ENCODE peak calls at places on chromosomes 12 and 14, in four cellular contexts. J is WERI-Rb-1, R is colonic mucosa, V is ovary. M is an unnamed sample.

GRCh38 chr12:89230376-89231101 is 121.8 kb downstream of the DUSP6 start:
- DNase-seq in V (no peak), R (no peak), J (no peak), M (no peak)

GRCh38 chr14:102870994-102871831 is 51.2 kb upstream of the AMN start:
- DNase-seq in J (no peak), V (no peak), R (no peak), M (no peak)

GRCh38 chr14:69270795-69271708 is 11.1 kb downstream of the GALNT16 start:
- DNase-seq in R (no peak), V (no peak), J (no peak), M (no peak)

GRCh38 chr14:96156804-96157760 is 47.6 kb upstream of the BDKRB2 start:
- DNase-seq in J (peak), R (peak), V (no peak), M (no peak)

GRCh38 chr12:124847675-124848074 is 16.0 kb downstream of the SCARB1 start:
- DNase-seq in J (no peak), V (no peak), R (no peak), M (no peak)

GRCh38 chr14:55926007-55926406 is 192.2 kb upstream of the PELI2 start:
- DNase-seq in R (peak), V (no peak), J (no peak), M (no peak)

GRCh38 chr14:92607702-92608429 is 94.3 kb downstream of the RIN3 start:
- DNase-seq in V (no peak), J (no peak), R (no peak), M (no peak)

GRCh38 chr14:77590845-77591506 is 25.5 kb downstream of the SPTLC2 start:
- DNase-seq in V (no peak), R (peak), J (no peak), M (no peak)

GRCh38 chr12:121814429-121815119 is 10.8 kb downstream of the SETD1B start:
- DNase-seq in V (no peak), R (no peak), J (no peak), M (no peak)

GRCh38 chr14:102811254-102811963 is 34.2 kb downstream of the TRAF3 start:
- DNase-seq in R (no peak), J (no peak), V (no peak), M (no peak)

GRCh38 chr14:62673014-62673727 is 372.1 kb downstream of the KCNH5 start:
- DNase-seq in R (no peak), V (no peak), J (no peak), M (no peak)

GRCh38 chr14:67487937-67488893 is at the start of gene TMEM229B:
- DNase-seq in V (no peak), J (no peak), R (peak), M (no peak)

GRCh38 chr14:24876009-24876690 is 173.8 kb downstream of the STXBP6 start:
- DNase-seq in R (no peak), V (no peak), J (no peak), M (no peak)

GRCh38 chr14:77106666-77107065 is 8.6 kb downstream of the CIPC start:
- DNase-seq in R (no peak), J (peak), V (no peak), M (no peak)

GRCh38 chr14:55355922-55356321 is 55.7 kb downstream of the ATG14 start:
- DNase-seq in V (no peak), J (no peak), R (no peak), M (no peak)

GRCh38 chr14:84409435-84409834 is 1120.5 kb upstream of the FLRT2 start:
- DNase-seq in J (no peak), R (no peak), V (no peak), M (no peak)

GRCh38 chr14:31261859-31262739 is 54.5 kb upstream of the HECTD1 start:
- DNase-seq in R (no peak), V (peak), J (no peak), M (no peak)

GRCh38 chr12:132716356-132716755 is 5.7 kb downstream of the PGAM5 start:
- DNase-seq in J (no peak), V (no peak), R (no peak), M (no peak)

GRCh38 chr12:124677552-124678356 is 110.3 kb upstream of the NCOR2 start:
- DNase-seq in V (peak), J (peak), R (no peak), M (no peak)

GRCh38 chr14:104373855-104374717 is 205.5 kb upstream of the C14orf180 start:
- DNase-seq in R (no peak), V (no peak), J (no peak), M (no peak)

GRCh38 chr14:103931422-103931821 is 3.2 kb downstream of the TDRD9 start:
- DNase-seq in V (no peak), R (no peak), J (no peak), M (no peak)

GRCh38 chr12:2797721-2798418 is 3.1 kb downstream of the FKBP4 start:
- DNase-seq in J (no peak), V (peak), R (no peak), M (no peak)

GRCh38 chr12:2794261-2794735 is 472 bp upstream of the FKBP4 start:
- DNase-seq in R (peak), V (no peak), J (no peak), M (no peak)

GRCh38 chr12:2794736-2795289 is at the start of gene FKBP4:
- DNase-seq in J (peak), V (peak), R (peak), M (peak)

GRCh38 chr12:2795291-2796186 is 769 bp downstream of the FKBP4 start:
- DNase-seq in R (peak), J (peak), V (peak), M (no peak)

GRCh38 chr12:2796187-2796663 is 1.5 kb downstream of the FKBP4 start:
- DNase-seq in V (no peak), R (peak), J (no peak), M (no peak)
- TF ChIP-seq CTCF in V (no peak), R (no peak), J (no peak), M (no peak)

GRCh38 chr14:99529899-99530298 is 48.7 kb downstream of the CCNK start:
- DNase-seq in R (no peak), V (no peak), J (no peak), M (no peak)
- TF ChIP-seq CTCF in R (no peak), V (no peak), J (peak), M (no peak)

DNA sequence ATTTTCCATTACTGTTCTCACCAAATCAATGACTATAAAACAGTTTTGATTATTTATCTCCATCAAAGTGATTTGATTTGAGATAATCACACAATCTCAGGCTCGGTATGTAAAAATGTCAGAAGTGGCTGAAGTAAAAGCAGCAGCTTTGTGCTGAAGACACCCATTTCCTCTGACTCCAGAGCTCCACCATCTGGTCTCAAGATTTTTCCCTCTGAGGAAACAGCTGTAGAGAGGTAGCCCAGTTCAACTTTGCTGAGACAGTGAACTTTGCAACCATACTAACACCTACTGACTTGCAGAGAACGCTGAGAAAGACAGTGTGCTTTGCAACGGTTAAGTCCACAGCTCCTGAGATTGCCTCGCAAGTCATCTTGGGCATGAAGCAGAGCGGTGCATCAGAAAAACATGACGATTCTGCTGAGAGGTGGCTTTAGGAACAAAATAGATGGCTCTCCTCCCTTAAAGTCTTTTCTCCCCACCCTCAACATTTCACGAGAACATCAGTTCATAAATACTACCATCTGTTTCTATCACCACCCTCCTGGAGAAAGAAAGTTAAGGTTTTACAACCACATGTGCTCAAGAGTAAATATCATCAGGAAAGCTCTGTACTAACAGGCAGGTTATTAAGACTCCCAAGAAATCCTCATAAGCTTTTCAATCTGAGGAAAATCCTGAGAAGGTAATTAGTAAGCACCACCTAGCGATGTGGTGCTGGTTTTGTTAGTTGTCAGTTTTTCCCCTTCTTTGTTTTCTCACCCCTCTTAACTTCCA is 34.8 kb downstream of the HIGD1C start:
- DNase-seq in V (peak), R (peak), J (peak), M (no peak)
- TF ChIP-seq CTCF in V (peak), R (peak), J (peak), M (peak)

DNA sequence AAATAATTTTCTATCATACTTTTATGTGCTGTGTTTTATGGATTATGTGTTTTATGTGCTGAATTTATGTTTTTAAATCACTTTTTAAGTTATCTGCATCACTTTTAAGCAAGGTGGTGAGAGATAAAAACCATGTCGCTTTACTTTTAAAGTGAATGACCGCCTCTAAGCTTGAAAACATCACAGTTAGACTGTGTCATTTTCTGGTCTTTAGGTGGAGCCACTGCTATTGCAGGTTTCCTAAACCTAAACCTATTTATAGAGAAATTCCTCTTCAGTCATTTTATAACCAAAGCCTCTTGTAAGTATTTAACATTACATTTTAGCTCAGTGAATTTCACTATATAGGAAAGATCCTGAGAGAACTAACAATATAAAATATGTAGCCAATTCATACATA is 21.0 kb upstream of the MDM2 start:
- DNase-seq in J (no peak), V (no peak), R (no peak), M (no peak)
- TF ChIP-seq CTCF in J (no peak), V (no peak), R (no peak), M (no peak)

GRCh38 chr12:14810167-14810952 is 3.6 kb downstream of the SMCO3 start:
- DNase-seq in R (no peak), J (no peak), V (no peak), M (no peak)

GRCh38 chr12:14814082-14814481 is at the start of gene SMCO3:
- DNase-seq in R (no peak), J (no peak), V (no peak), M (no peak)

GRCh38 chr12:14810953-14811483 is 3.0 kb downstream of the SMCO3 start:
- DNase-seq in J (peak), R (peak), V (no peak), M (no peak)

DNA sequence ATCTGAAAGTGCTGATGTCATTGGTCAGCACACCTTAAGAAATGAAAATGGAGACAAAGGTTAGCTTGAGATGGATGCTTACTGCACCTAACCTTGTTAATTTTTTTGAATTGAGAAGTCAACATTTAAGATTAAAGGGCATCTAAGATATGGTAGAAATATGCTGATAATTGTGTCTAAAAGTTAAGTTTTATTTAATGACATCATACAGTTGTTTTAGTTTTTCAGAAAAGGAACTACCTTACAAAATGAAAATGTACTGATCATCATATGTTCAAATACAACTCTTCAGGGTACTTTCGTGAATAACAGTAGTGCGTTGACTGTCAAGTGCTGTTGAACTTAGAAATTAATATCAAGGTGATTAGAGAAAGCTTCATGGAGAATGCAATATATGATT is 2.5 kb downstream of the SMCO3 start:
- DNase-seq in J (no peak), V (no peak), R (no peak), M (no peak)
- TF ChIP-seq CTCF in J (no peak), V (no peak), R (peak), M (no peak)

GRCh38 chr12:21451529-21451928 is 14.1 kb downstream of the PYROXD1 start:
- DNase-seq in J (no peak), R (no peak), V (no peak), M (no peak)
- TF ChIP-seq CTCF in J (no peak), R (no peak), V (no peak), M (no peak)

GRCh38 chr12:111506260-111506659 is 92.9 kb downstream of the ATXN2 start:
- DNase-seq in R (no peak), J (no peak), V (no peak), M (no peak)

GRCh38 chr12:111503116-111503515 is 96.0 kb downstream of the ATXN2 start:
- DNase-seq in R (no peak), V (no peak), J (peak), M (no peak)

DNA sequence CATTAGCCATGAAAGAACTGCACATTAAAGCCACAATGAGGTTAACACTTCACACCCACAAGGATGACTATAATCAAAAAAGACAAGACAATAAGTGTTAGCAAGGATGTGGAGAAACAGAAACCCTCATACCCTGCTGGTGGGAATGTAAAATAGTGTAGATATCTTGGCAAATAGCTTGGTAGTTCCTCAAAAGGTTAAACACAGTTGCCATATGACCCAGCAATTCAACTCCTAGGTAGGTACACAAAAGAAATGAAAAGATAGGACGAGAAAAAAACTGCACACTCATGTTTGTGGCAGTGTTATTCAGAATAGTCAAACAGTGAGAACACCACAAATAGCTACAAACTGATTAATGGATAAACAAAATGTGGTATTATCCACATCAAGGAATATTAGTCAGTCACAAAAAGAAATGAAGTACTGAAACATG is 93.5 kb downstream of the ATXN2 start:
- DNase-seq in R (no peak), J (no peak), V (no peak), M (no peak)
- TF ChIP-seq CTCF in R (no peak), J (no peak), V (no peak), M (no peak)

DNA sequence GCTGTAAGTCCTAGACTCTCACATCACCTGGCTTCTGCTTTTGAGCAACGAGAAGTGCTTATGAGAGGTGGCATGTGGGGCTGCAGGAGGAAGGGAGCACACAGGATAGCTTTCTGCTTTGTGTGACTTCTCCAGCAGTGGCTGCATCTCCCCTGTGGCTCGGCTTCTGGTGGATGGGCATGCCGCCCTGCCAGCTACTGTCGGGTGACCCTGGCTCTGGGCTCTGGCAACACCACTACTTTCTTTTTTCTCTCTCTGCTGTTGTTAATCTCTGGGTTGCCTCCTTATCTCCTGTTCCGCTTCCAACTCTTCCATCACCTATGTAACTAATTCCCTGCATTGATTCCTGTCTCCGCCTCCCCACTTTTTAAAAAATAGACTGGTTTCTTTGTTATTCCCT is 209.1 kb upstream of the DAAM1 start:
- DNase-seq in V (no peak), R (no peak), J (no peak), M (no peak)
- TF ChIP-seq CTCF in V (no peak), R (no peak), J (no peak), M (no peak)

GRCh38 chr14:22220427-22220826 is 368.6 kb downstream of the DAD1 start:
- DNase-seq in R (no peak), V (no peak), J (no peak), M (no peak)
- TF ChIP-seq CTCF in R (no peak), V (no peak), J (no peak), M (no peak)

M was measured in thoracic aorta.